ENCODE peak calls at places on chromosomes 13 and 19, in seven cellular contexts. P, C, O, U, S, Z and T are unnamed samples.

GRCh38 chr19:8231073-8231604 is 22.0 kb downstream of the CERS4 start:
- DNase-seq in P (no peak), C (no peak), O (no peak), U (no peak), S (no peak), Z (no peak), T (no peak)

GRCh38 chr13:97028441-97029299 is 34.4 kb upstream of the OXGR1 start:
- DNase-seq in P (peak), C (no peak), O (peak), U (peak), S (peak), Z (no peak), T (no peak)

GRCh38 chr13:48728876-48729275 is 75.1 kb downstream of the CYSLTR2 start:
- DNase-seq in P (no peak), C (no peak), O (no peak), U (no peak), S (no peak), Z (no peak), T (no peak)

GRCh38 chr19:14425696-14426138 is 6.6 kb upstream of the DDX39A start:
- DNase-seq in P (peak), C (no peak), O (no peak), U (no peak), S (no peak), Z (no peak), T (no peak)

GRCh38 chr19:34351382-34351802 is 13.6 kb upstream of the GPI start:
- DNase-seq in P (peak), C (no peak), O (no peak), U (no peak), S (no peak), Z (no peak), T (no peak)

GRCh38 chr13:44685641-44686040 is 109.5 kb upstream of the TSC22D1 start:
- DNase-seq in P (peak), C (no peak), O (no peak), U (no peak), S (no peak), Z (no peak), T (no peak)

GRCh38 chr19:8224394-8225145 is 15.4 kb downstream of the CERS4 start:
- DNase-seq in P (no peak), C (no peak), O (no peak), U (peak), S (peak), Z (peak), T (peak)

GRCh38 chr19:33832633-33833032 is 36.0 kb downstream of the KCTD15 start:
- DNase-seq in P (no peak), C (no peak), O (no peak), U (no peak), S (no peak), Z (no peak), T (no peak)

GRCh38 chr13:44618326-44618725 is 42.2 kb upstream of the TSC22D1 start:
- DNase-seq in P (peak), C (no peak), O (no peak), U (no peak), S (no peak), Z (no peak), T (no peak)

GRCh38 chr19:55418185-55418584 is 10.6 kb upstream of the UBE2S start:
- DNase-seq in P (peak), C (no peak), O (peak), U (peak), S (no peak), Z (no peak), T (no peak)

GRCh38 chr13:35824395-35824794 is 306.8 kb downstream of the DCLK1 start:
- DNase-seq in P (no peak), C (no peak), O (no peak), U (no peak), S (no peak), Z (no peak), T (no peak)

GRCh38 chr13:100300708-100301107 is 211.8 kb downstream of the PCCA start:
- DNase-seq in P (no peak), C (no peak), O (no peak), U (no peak), S (no peak), Z (no peak), T (no peak)

GRCh38 chr13:39266426-39266825 is 228.2 kb downstream of the NHLRC3 start:
- DNase-seq in P (no peak), C (no peak), O (no peak), U (no peak), S (no peak), Z (no peak), T (no peak)

GRCh38 chr19:33780746-33781145 is 15.9 kb upstream of the KCTD15 start:
- DNase-seq in P (peak), C (no peak), O (no peak), U (peak), S (no peak), Z (no peak), T (no peak)

GRCh38 chr13:95296326-95296939 is 4.8 kb downstream of the ABCC4 start:
- DNase-seq in P (no peak), C (no peak), O (peak), U (peak), S (peak), Z (peak), T (peak)

GRCh38 chr19:40650749-40651305 is 39.6 kb downstream of the NUMBL start:
- DNase-seq in P (peak), C (no peak), O (no peak), U (no peak), S (no peak), Z (no peak), T (peak)

GRCh38 chr19:13350072-13350471 is 156.2 kb downstream of the CACNA1A start:
- DNase-seq in P (no peak), C (no peak), O (no peak), U (no peak), S (no peak), Z (no peak), T (no peak)

GRCh38 chr13:51083706-51084105 is 27.4 kb downstream of the C13orf42 start:
- DNase-seq in P (no peak), C (no peak), O (no peak), U (no peak), S (no peak), Z (no peak), T (no peak)

GRCh38 chr13:44017756-44018309 is 138.1 kb downstream of the LACC1 start:
- DNase-seq in P (no peak), C (no peak), O (no peak), U (no peak), S (peak), Z (peak), T (no peak)

DNA sequence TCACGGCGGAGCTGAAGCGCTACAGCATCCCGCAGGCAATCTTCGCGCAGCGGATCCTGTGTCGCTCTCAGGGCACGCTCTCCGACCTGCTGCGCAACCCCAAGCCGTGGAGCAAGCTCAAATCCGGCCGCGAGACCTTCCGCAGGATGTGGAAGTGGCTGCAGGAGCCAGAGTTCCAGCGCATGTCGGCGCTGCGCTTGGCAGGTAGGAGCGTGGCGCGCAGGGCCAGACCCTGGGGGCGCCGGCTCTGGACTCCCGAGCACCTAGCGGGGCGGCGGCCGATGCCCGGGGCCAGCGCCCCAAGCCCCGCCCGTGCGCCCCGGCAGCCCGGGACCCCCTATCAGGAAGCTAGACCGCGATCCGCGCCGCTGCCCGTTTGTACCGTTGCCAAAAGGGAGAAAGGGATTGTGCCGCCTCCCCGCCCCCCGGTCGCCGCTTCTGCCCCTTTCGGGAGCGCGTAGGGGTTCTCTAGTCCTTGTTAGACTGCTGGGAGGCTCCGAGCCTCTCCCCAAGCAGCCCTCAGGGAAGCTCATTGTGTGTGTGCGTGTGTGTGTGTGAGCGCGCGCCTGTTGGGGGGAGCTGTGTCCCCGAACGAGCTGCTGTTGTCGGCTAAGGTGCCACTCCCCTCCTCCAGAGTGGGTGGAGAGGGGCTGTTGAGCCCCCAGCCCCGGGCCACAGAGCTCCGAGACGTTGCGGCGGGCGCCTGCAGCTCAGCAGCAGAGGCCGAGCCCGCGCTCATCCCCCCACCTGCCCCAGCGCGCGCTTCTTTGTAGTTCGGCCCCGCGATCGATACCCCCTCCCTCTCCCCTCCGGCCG is 1.6 kb downstream of the ONECUT3 start:
- DNase-seq in P (no peak), C (no peak), O (no peak), U (no peak), S (no peak), Z (no peak), T (no peak)
- H3K4me3 ChIP-seq in P (no peak), C (no peak), O (no peak), U (no peak), S (no peak), Z (no peak), T (no peak)

GRCh38 chr13:21011378-21011777 is 50.0 kb downstream of the LATS2 start:
- DNase-seq in P (peak), C (no peak), O (no peak), U (no peak), S (no peak), Z (no peak), T (no peak)

GRCh38 chr13:21009036-21009435 is 52.4 kb downstream of the LATS2 start:
- DNase-seq in P (no peak), C (no peak), O (no peak), U (no peak), S (no peak), Z (no peak), T (no peak)

GRCh38 chr13:21012841-21013681 is 48.3 kb downstream of the LATS2 start:
- DNase-seq in P (peak), C (no peak), O (no peak), U (no peak), S (no peak), Z (no peak), T (no peak)

GRCh38 chr13:21012211-21012610 is 49.2 kb downstream of the LATS2 start:
- DNase-seq in P (peak), C (no peak), O (no peak), U (no peak), S (no peak), Z (no peak), T (no peak)

DNA sequence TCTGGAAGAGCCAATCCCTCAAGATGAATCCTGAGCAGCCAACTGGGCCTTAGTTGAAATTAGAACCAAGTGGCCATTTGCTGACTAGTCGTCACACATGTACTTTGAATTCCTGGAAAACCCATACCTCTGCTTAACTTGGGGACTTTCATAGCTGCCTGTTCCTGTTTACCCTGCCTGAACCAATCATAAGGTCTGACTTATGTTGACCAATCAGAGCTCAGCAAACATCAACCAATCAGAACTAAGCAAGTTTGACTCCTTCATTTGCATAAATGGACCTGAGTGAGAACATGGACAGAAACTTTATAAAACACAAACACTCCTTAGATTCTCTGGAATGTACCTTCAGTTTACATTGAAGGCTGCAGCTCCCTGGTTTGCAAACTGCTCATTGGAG is 50.8 kb downstream of the LATS2 start:
- DNase-seq in P (peak), C (no peak), O (no peak), U (no peak), S (no peak), Z (no peak), T (no peak)
- H3K4me3 ChIP-seq in P (no peak), C (no peak), O (no peak), U (no peak), S (no peak), Z (no peak), T (no peak)

GRCh38 chr19:1853295-1854031 is 5.2 kb upstream of the REXO1 start:
- DNase-seq in P (peak), C (no peak), O (peak), U (peak), S (peak), Z (peak), T (no peak)
- H3K4me3 ChIP-seq in P (no peak), C (no peak), O (no peak), U (no peak), S (no peak), Z (no peak), T (no peak)

GRCh38 chr13:74773263-74773662 is 639.1 kb upstream of the KLF12 start:
- DNase-seq in P (no peak), C (no peak), O (no peak), U (no peak), S (no peak), Z (no peak), T (no peak)

GRCh38 chr13:74770361-74770760 is 636.2 kb upstream of the KLF12 start:
- DNase-seq in P (peak), C (no peak), O (no peak), U (no peak), S (no peak), Z (no peak), T (no peak)

GRCh38 chr13:74774252-74774651 is 640.0 kb upstream of the KLF12 start:
- DNase-seq in P (peak), C (no peak), O (no peak), U (no peak), S (no peak), Z (no peak), T (no peak)

GRCh38 chr13:74768521-74769090 is 634.4 kb upstream of the KLF12 start:
- DNase-seq in P (no peak), C (no peak), O (no peak), U (no peak), S (no peak), Z (no peak), T (no peak)

GRCh38 chr13:74771964-74772363 is 637.8 kb upstream of the KLF12 start:
- DNase-seq in P (peak), C (no peak), O (no peak), U (no peak), S (no peak), Z (no peak), T (no peak)
- H3K4me3 ChIP-seq in P (no peak), C (no peak), O (no peak), U (no peak), S (no peak), Z (no peak), T (no peak)